ENCODE peak calls at places on chromosomes 2 and 18, in six cellular contexts. D is GM13977, L is EL, E is psoas muscle, V is spleen, J is MCF 10A. U is an unnamed sample.

GRCh38 chr2:20452551-20452950 is 5.7 kb downstream of the RHOB start:
- DNase-seq in L (no peak), E (no peak), D (no peak), V (peak), J (peak), U (peak)

GRCh38 chr2:170262343-170262742 is 84.4 kb downstream of the MYO3B start:
- DNase-seq in L (no peak), D (no peak), J (no peak), V (no peak), E (no peak), U (no peak)

GRCh38 chr18:71784777-71785176 is 759.4 kb downstream of the CBLN2 start:
- DNase-seq in V (no peak), L (no peak), E (no peak), D (peak), J (peak), U (no peak)

GRCh38 chr2:121489284-121489683 is 41.4 kb upstream of the RNU4ATAC start:
- DNase-seq in V (no peak), E (no peak), D (no peak), L (peak), J (peak), U (peak)

GRCh38 chr2:215435809-215436704 is at the start of gene FN1:
- DNase-seq in E (peak), V (peak), J (peak), L (peak), D (peak), U (peak)

GRCh38 chr2:119637371-119637770 is 41.6 kb upstream of the TMEM177 start:
- DNase-seq in J (no peak), D (no peak), E (no peak), V (no peak), L (no peak), U (no peak)

GRCh38 chr2:174078275-174078674 is 113.1 kb upstream of the SP3 start:
- DNase-seq in L (no peak), E (no peak), D (no peak), J (peak), V (no peak), U (peak)

GRCh38 chr2:217714268-217714643 is 288.5 kb downstream of the TNS1 start:
- DNase-seq in V (no peak), J (peak), D (no peak), E (peak), L (peak), U (peak)

GRCh38 chr2:227115761-227116160 is 48.2 kb downstream of the COL4A4 start:
- DNase-seq in J (no peak), L (peak), V (no peak), D (no peak), E (no peak), U (peak)

U was measured in fibroblast of villous mesenchyme.